ENCODE peak calls at places on chromosomes 6 and 20, in seven cellular contexts. Z is AG04450, F is heart right ventricle, G is spleen, M is aorta, B is OCI-LY7, S is left ventricle myocardium inferior. H is an unnamed sample.

GRCh38 chr20:37242503-37242902 is 19.1 kb downstream of the GHRH start:
- DNase-seq in Z (no peak), F (no peak), G (no peak), M (no peak), B (no peak), S (no peak), H (no peak)

GRCh38 chr20:881051-881820 is 34.9 kb downstream of the ANGPT4 start:
- DNase-seq in Z (no peak), F (no peak), G (peak), M (no peak), B (no peak), S (no peak), H (no peak)

GRCh38 chr6:45445749-45446454 is 68.2 kb upstream of the SUPT3H start:
- DNase-seq in Z (peak), F (peak), G (no peak), M (no peak), B (no peak), S (peak), H (peak)

GRCh38 chr20:39298116-39298515 is 336.0 kb downstream of the DHX35 start:
- DNase-seq in Z (no peak), F (no peak), G (no peak), M (no peak), B (no peak), S (no peak), H (no peak)

GRCh38 chr6:106519460-106520394 is 109.6 kb downstream of the RTN4IP1 start:
- DNase-seq in Z (peak), F (no peak), G (peak), M (no peak), B (peak), S (no peak), H (peak)

GRCh38 chr20:61963149-61963548 is 102.5 kb downstream of the TAF4 start:
- DNase-seq in Z (no peak), F (no peak), G (peak), M (no peak), B (no peak), S (no peak), H (no peak)

GRCh38 chr6:155340464-155341129 is 26.3 kb upstream of the TFB1M start:
- DNase-seq in Z (peak), F (no peak), G (no peak), M (no peak), B (no peak), S (no peak), H (no peak)

GRCh38 chr6:40989204-40990179 is 49.5 kb downstream of the UNC5CL start:
- DNase-seq in Z (no peak), F (no peak), G (no peak), M (no peak), B (no peak), S (no peak), H (no peak)

GRCh38 chr20:36084897-36085617 is 69.5 kb upstream of the EPB41L1 start:
- DNase-seq in Z (no peak), F (no peak), G (no peak), M (no peak), B (no peak), S (no peak), H (no peak)

GRCh38 chr6:45423111-45423900 is 45.6 kb upstream of the SUPT3H start:
- DNase-seq in Z (no peak), F (peak), G (peak), M (peak), B (no peak), S (peak), H (no peak)

GRCh38 chr6:52053038-52053704 is 34.2 kb downstream of the PKHD1 start:
- DNase-seq in Z (no peak), F (no peak), G (no peak), M (no peak), B (no peak), S (no peak), H (no peak)

GRCh38 chr20:7926767-7927166 is 13.5 kb downstream of the HAO1 start:
- DNase-seq in Z (no peak), F (no peak), G (no peak), M (no peak), B (peak), S (no peak), H (no peak)

GRCh38 chr20:62156592-62157386 is 13.2 kb downstream of the SS18L1 start:
- DNase-seq in Z (no peak), F (peak), G (peak), M (peak), B (peak), S (peak), H (peak)

GRCh38 chr6:52994789-52995078 is 350 bp downstream of the GSTA4 start:
- DNase-seq in Z (no peak), F (peak), G (peak), M (peak), B (peak), S (peak), H (peak)

GRCh38 chr20:32661820-32662528 is 11.8 kb downstream of the C20orf203 start:
- DNase-seq in Z (no peak), F (no peak), G (no peak), M (no peak), B (no peak), S (no peak), H (no peak)

GRCh38 chr20:32660661-32661060 is 13.1 kb downstream of the C20orf203 start:
- DNase-seq in Z (no peak), F (no peak), G (no peak), M (no peak), B (no peak), S (no peak), H (no peak)

GRCh38 chr20:32664352-32665159 is 9.2 kb downstream of the C20orf203 start:
- DNase-seq in Z (no peak), F (no peak), G (no peak), M (no peak), B (no peak), S (no peak), H (no peak)

GRCh38 chr20:32667030-32667429 is 6.7 kb downstream of the C20orf203 start:
- DNase-seq in Z (no peak), F (no peak), G (no peak), M (no peak), B (no peak), S (no peak), H (no peak)

DNA sequence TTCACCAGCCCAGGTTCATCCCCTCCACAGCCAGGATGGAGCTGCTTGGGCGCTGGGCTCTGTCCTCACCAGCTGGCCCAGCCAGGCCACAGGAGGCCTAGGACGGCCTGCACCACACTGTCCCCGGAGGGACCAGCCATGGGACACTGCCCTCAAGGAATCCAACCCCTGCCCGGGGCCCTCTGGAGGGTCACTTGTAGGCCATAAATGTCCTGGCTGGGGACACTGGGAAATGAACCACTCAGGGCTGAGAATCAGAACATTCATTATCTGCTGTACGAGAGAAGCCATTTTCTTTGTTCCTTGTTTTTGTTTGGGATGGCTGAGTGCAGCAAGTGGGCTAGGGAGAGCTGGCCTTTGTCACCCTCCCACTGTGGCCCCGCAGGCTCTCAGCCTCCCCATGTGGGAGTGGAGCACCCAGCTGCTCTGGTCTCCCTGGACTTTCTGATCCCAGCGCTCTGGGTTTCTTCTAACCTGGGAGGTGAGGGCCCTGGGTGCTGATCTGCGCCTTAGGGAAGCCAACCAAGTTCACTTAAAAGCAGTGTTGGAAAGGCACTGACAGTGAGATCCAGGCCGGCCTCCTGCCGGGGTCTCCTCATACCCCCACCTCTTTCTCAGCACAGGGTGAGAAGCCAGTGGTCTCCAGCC is 9.9 kb downstream of the C20orf203 start:
- DNase-seq in Z (no peak), F (no peak), G (no peak), M (no peak), B (no peak), S (no peak), H (no peak)
- H3K27ac ChIP-seq in Z (no peak), F (no peak), G (no peak), M (no peak), B (no peak), S (no peak), H (no peak)

GRCh38 chr6:75326557-75327258 is 42.1 kb upstream of the TMEM30A start:
- DNase-seq in Z (peak), F (no peak), G (no peak), M (no peak), B (no peak), S (no peak), H (no peak)
- H3K27ac ChIP-seq in Z (no peak), F (no peak), G (no peak), M (no peak), B (no peak), S (no peak), H (no peak)

DNA sequence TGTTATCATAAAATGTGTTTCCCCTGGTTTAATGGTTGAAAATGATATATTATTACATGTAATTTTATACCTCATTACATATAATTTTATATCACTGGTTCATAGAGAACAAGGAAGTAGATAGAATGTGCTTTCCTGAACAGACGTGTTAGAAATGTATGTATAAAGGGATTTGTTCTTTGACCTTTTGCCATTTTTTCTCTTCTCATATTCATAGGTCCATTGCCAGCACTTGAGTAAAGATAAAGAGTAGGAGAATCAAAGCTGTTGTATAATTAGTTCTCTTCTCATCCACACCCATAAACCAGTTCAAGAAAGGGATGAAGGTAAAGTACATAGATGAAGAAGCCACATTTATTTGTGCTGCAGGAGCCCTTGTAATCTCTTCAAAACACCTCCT is 46.7 kb downstream of the RNF217 start:
- DNase-seq in Z (no peak), F (no peak), G (no peak), M (no peak), B (no peak), S (no peak), H (no peak)
- H3K27ac ChIP-seq in Z (no peak), F (no peak), G (no peak), M (no peak), B (no peak), S (no peak), H (no peak)

GRCh38 chr6:152874267-152874666 is 108.6 kb downstream of the FBXO5 start:
- DNase-seq in Z (no peak), F (no peak), G (no peak), M (no peak), B (no peak), S (no peak), H (no peak)
- H3K27ac ChIP-seq in Z (no peak), F (no peak), G (no peak), M (no peak), B (no peak), S (no peak), H (no peak)

GRCh38 chr6:16803294-16804006 is 42.2 kb upstream of the ATXN1 start:
- DNase-seq in Z (peak), F (peak), G (no peak), M (peak), B (no peak), S (peak), H (peak)

GRCh38 chr6:16804007-16804303 is 42.7 kb upstream of the ATXN1 start:
- DNase-seq in Z (no peak), F (no peak), G (no peak), M (no peak), B (no peak), S (no peak), H (no peak)

GRCh38 chr6:16799279-16800193 is 38.3 kb upstream of the ATXN1 start:
- DNase-seq in Z (no peak), F (no peak), G (no peak), M (no peak), B (no peak), S (no peak), H (no peak)

GRCh38 chr6:16800942-16801341 is 39.7 kb upstream of the ATXN1 start:
- DNase-seq in Z (no peak), F (no peak), G (no peak), M (no peak), B (no peak), S (no peak), H (no peak)

DNA sequence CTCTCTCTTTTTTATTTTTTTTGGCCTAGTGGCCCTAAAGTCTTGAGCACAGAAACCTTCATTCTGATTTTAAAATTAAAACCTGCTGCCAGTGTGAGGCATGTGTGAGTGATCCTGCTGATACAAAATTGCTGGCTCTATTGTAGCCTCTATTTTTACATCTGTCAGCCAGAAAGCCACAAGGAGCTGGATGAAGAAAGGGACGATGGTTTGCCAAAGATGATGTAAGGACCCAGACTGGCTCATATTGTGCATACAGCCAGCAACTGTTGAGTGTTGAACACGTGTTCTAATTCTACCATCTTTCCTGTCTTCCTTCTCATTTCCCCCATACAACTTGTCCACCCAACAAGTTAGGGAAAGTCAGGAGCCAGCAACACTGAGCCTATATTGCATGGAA is 40.8 kb upstream of the ATXN1 start:
- DNase-seq in Z (no peak), F (peak), G (no peak), M (no peak), B (no peak), S (no peak), H (no peak)
- H3K27ac ChIP-seq in Z (no peak), F (peak), G (no peak), M (no peak), B (no peak), S (peak), H (no peak)

DNA sequence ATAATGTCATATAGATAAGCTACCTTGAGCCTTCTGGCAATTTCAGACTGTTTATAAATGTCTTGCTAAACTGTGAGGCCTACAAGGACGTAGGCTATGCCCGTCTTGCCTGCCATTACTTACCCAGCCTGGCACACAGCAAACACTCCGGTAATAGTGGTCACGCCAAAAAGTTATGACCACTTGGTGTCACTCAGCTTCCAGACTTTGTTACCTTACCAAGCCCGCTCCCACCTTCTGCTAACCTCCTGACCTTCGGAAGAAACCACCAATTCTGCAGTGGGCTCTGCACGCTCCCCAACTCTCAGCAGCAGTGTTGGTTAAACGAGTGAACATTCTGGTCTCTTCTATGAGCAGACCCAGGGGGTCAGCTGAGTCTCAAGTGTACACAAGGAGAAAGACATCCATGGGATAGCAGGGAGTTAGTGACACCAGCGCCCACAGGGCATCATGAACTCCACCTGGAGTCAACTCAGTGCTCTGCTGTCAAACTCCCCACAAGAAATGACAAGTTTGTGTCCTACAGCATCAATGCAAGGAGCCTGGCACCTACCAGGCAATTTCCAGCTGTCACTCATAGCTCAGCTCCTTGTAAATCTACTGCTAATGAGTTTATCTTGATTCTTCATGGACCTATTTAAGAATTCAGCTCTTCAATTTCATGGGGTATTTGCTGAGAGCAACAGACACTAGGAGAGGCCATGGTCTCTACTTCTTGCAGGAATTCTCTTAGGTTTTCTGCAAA is 119.9 kb downstream of the TTLL2 start:
- DNase-seq in Z (no peak), F (no peak), G (no peak), M (no peak), B (no peak), S (no peak), H (no peak)
- H3K27ac ChIP-seq in Z (no peak), F (no peak), G (no peak), M (no peak), B (no peak), S (no peak), H (no peak)

H was measured in uterus.